ENCODE peak calls at places on chromosomes 3 and 15, in five cellular contexts. O, I, Z, Q and U are unnamed samples.

GRCh38 chr3:172868565-172869172 is 118.1 kb downstream of the ECT2 start:
- DNase-seq in O (no peak), I (no peak), Z (no peak), Q (no peak), U (no peak)

GRCh38 chr3:36244728-36245127 is 135.6 kb upstream of the STAC start:
- DNase-seq in O (no peak), I (no peak), Z (no peak), Q (peak), U (no peak)

GRCh38 chr3:124841517-124841916 is 45.6 kb downstream of the ITGB5 start:
- DNase-seq in O (no peak), I (no peak), Z (no peak), Q (no peak), U (no peak)

GRCh38 chr3:126508539-126508938 is 9.0 kb downstream of the UROC1 start:
- DNase-seq in O (no peak), I (no peak), Z (no peak), Q (no peak), U (no peak)

GRCh38 chr15:70698991-70699390 is 64.4 kb downstream of the UACA start:
- DNase-seq in O (no peak), I (no peak), Z (no peak), Q (peak), U (no peak)

GRCh38 chr3:131454501-131454900 is 48.3 kb downstream of the MRPL3 start:
- DNase-seq in O (no peak), I (no peak), Z (no peak), Q (peak), U (no peak)

GRCh38 chr3:42704136-42704841 is 1.7 kb upstream of the HHATL start:
- DNase-seq in O (no peak), I (no peak), Z (no peak), Q (no peak), U (no peak)

GRCh38 chr15:58761010-58761388 is 10.1 kb upstream of the MINDY2 start:
- DNase-seq in O (no peak), I (no peak), Z (no peak), Q (no peak), U (no peak)

GRCh38 chr3:44659434-44659833 is 10.9 kb downstream of the ZNF35 start:
- DNase-seq in O (no peak), I (no peak), Z (no peak), Q (no peak), U (no peak)

GRCh38 chr3:78287085-78287484 is 1247.2 kb downstream of the ROBO2 start:
- DNase-seq in O (no peak), I (no peak), Z (no peak), Q (peak), U (no peak)

GRCh38 chr15:68640791-68641331 is 62.1 kb downstream of the CORO2B start:
- DNase-seq in O (peak), I (no peak), Z (peak), Q (no peak), U (no peak)

GRCh38 chr3:119779731-119780383 is 2.0 kb upstream of the NR1I2 start:
- DNase-seq in O (no peak), I (no peak), Z (no peak), Q (no peak), U (no peak)

GRCh38 chr3:46517016-46517770 is 19.4 kb downstream of the RTP3 start:
- DNase-seq in O (no peak), I (no peak), Z (no peak), Q (peak), U (no peak)

GRCh38 chr15:92665100-92665555 is 9.6 kb upstream of the FAM174B start:
- DNase-seq in O (no peak), I (no peak), Z (no peak), Q (no peak), U (peak)

GRCh38 chr15:93331545-93332117 is 242.6 kb upstream of the RGMA start:
- DNase-seq in O (no peak), I (no peak), Z (no peak), Q (no peak), U (no peak)

GRCh38 chr3:189772584-189772983 is 141.4 kb downstream of the TP63 start:
- DNase-seq in O (no peak), I (no peak), Z (no peak), Q (peak), U (no peak)

GRCh38 chr15:41798607-41799487 is 24.6 kb downstream of the MAPKBP1 start:
- DNase-seq in O (no peak), I (no peak), Z (peak), Q (no peak), U (no peak)

GRCh38 chr15:75358771-75359536 is 9.5 kb downstream of the MAN2C1 start:
- DNase-seq in O (no peak), I (no peak), Z (no peak), Q (no peak), U (no peak)

GRCh38 chr3:194481525-194482195 is 5.1 kb downstream of the ATP13A3 start:
- DNase-seq in O (no peak), I (no peak), Z (no peak), Q (no peak), U (no peak)

GRCh38 chr3:190432216-190432615 is 17.5 kb downstream of the TMEM207 start:
- DNase-seq in O (no peak), I (no peak), Z (no peak), Q (peak), U (no peak)

GRCh38 chr3:89787995-89788394 is 680.6 kb downstream of the EPHA3 start:
- DNase-seq in O (no peak), I (no peak), Z (no peak), Q (no peak), U (no peak)

GRCh38 chr3:148366743-148367410 is 330.8 kb upstream of the AGTR1 start:
- DNase-seq in O (no peak), I (no peak), Z (no peak), Q (no peak), U (no peak)

GRCh38 chr15:38828031-38828532 is 263.5 kb upstream of the RASGRP1 start:
- DNase-seq in O (no peak), I (no peak), Z (no peak), Q (peak), U (no peak)

GRCh38 chr15:53917109-53917508 is 61.1 kb upstream of the UNC13C start:
- DNase-seq in O (no peak), I (no peak), Z (no peak), Q (no peak), U (no peak)

GRCh38 chr3:123066896-123067688 is at the start of gene PDIA5:
- DNase-seq in O (peak), I (peak), Z (peak), Q (peak), U (peak)

GRCh38 chr3:29465836-29466235 is 185.0 kb downstream of the RBMS3 start:
- DNase-seq in O (no peak), I (no peak), Z (no peak), Q (peak), U (no peak)

GRCh38 chr3:28299705-28300104 is 48.8 kb upstream of the ZCWPW2 start:
- DNase-seq in O (no peak), I (no peak), Z (no peak), Q (no peak), U (no peak)

GRCh38 chr3:112333002-112333385 is at the start of gene CD200:
- DNase-seq in O (peak), I (peak), Z (no peak), Q (peak), U (peak)

GRCh38 chr3:150147776-150148175 is 177.1 kb upstream of the PFN2 start:
- DNase-seq in O (no peak), I (no peak), Z (no peak), Q (peak), U (no peak)

GRCh38 chr3:103662591-103662990 is 1227.8 kb downstream of the ZPLD1 start:
- DNase-seq in O (no peak), I (no peak), Z (no peak), Q (no peak), U (no peak)

GRCh38 chr15:70149667-70150404 is 52.1 kb upstream of the TLE3 start:
- DNase-seq in O (no peak), I (no peak), Z (no peak), Q (peak), U (no peak)

GRCh38 chr3:195834675-195835583 is 23.2 kb upstream of the MUC4 start:
- DNase-seq in O (no peak), I (no peak), Z (no peak), Q (no peak), U (no peak)

GRCh38 chr3:40771112-40771511 is 246.4 kb downstream of the ZNF621 start:
- DNase-seq in O (peak), I (no peak), Z (no peak), Q (no peak), U (no peak)

GRCh38 chr3:159854500-159855124 is 134.0 kb upstream of the IL12A start:
- DNase-seq in O (no peak), I (no peak), Z (no peak), Q (peak), U (no peak)

GRCh38 chr3:126180477-126181397 is at the start of gene ALDH1L1:
- DNase-seq in O (peak), I (no peak), Z (peak), Q (peak), U (peak)

GRCh38 chr3:61172684-61173083 is 78.6 kb downstream of the FHIT start:
- DNase-seq in O (no peak), I (no peak), Z (no peak), Q (no peak), U (no peak)

GRCh38 chr15:22887157-22887951 is 48.9 kb downstream of the NIPA2 start:
- DNase-seq in O (no peak), I (no peak), Z (no peak), Q (peak), U (no peak)

GRCh38 chr3:137121704-137122314 is 164.0 kb downstream of the IL20RB start:
- DNase-seq in O (no peak), I (no peak), Z (peak), Q (peak), U (no peak)

GRCh38 chr15:38176155-38176554 is 76.5 kb upstream of the SPRED1 start:
- DNase-seq in O (no peak), I (no peak), Z (no peak), Q (peak), U (no peak)

GRCh38 chr3:64691051-64691450 is 3.3 kb upstream of the ADAMTS9 start:
- DNase-seq in O (no peak), I (no peak), Z (peak), Q (peak), U (no peak)

GRCh38 chr15:101445562-101446526 is 43.7 kb downstream of the PCSK6 start:
- DNase-seq in O (no peak), I (no peak), Z (no peak), Q (peak), U (peak)
- H3K4me3 ChIP-seq in O (no peak), I (no peak), Z (no peak), Q (no peak), U (no peak)

GRCh38 chr15:98835889-98836288 is 171.7 kb downstream of the PGPEP1L start:
- DNase-seq in O (no peak), I (no peak), Z (no peak), Q (no peak), U (no peak)
- H3K4me3 ChIP-seq in O (no peak), I (no peak), Z (no peak), Q (no peak), U (no peak)

GRCh38 chr15:73387507-73388255 is 18.9 kb upstream of the HCN4 start:
- DNase-seq in O (no peak), I (no peak), Z (no peak), Q (peak), U (no peak)
- H3K4me3 ChIP-seq in O (no peak), I (no peak), Z (no peak), Q (no peak), U (no peak)

GRCh38 chr15:95304116-95304873 is 1026.2 kb upstream of the NR2F2 start:
- DNase-seq in O (no peak), I (no peak), Z (no peak), Q (no peak), U (no peak)
- H3K4me3 ChIP-seq in O (no peak), I (no peak), Z (no peak), Q (no peak), U (peak)

GRCh38 chr3:11716576-11717250 is 73.0 kb upstream of the VGLL4 start:
- DNase-seq in O (no peak), I (no peak), Z (no peak), Q (no peak), U (no peak)
- H3K4me3 ChIP-seq in O (peak), I (no peak), Z (no peak), Q (no peak), U (peak)

DNA sequence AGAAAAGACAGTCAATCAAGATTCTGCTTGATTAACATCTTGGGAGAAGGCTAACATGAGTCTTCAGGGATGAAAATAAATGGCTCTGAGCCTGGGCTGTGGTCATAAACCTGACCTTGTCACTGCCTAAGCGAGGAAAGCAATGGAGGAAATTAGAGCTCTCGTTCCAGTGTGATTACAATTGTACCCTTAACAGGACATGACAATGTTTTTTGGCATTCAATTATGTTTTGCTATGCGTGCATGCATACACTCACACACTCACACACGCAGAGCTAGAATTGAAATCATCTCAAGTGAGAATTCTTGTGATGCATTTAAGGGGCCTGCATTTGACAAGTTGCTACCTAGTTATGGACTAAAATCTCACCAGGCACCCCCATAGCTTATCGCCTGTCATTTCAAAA is 24.1 kb downstream of the ZNF80 start:
- DNase-seq in O (no peak), I (no peak), Z (no peak), Q (peak), U (no peak)
- H3K4me3 ChIP-seq in O (no peak), I (no peak), Z (no peak), Q (peak), U (peak)

GRCh38 chr15:52464040-52464439 is 64.6 kb downstream of the MYO5A start:
- DNase-seq in O (no peak), I (no peak), Z (no peak), Q (no peak), U (no peak)

GRCh38 chr15:52463638-52464037 is 65.0 kb downstream of the MYO5A start:
- DNase-seq in O (no peak), I (no peak), Z (no peak), Q (no peak), U (no peak)

GRCh38 chr15:52466716-52467115 is 62.0 kb downstream of the MYO5A start:
- DNase-seq in O (no peak), I (no peak), Z (no peak), Q (no peak), U (no peak)

GRCh38 chr15:52464478-52464877 is 64.2 kb downstream of the MYO5A start:
- DNase-seq in O (no peak), I (no peak), Z (no peak), Q (no peak), U (no peak)

DNA sequence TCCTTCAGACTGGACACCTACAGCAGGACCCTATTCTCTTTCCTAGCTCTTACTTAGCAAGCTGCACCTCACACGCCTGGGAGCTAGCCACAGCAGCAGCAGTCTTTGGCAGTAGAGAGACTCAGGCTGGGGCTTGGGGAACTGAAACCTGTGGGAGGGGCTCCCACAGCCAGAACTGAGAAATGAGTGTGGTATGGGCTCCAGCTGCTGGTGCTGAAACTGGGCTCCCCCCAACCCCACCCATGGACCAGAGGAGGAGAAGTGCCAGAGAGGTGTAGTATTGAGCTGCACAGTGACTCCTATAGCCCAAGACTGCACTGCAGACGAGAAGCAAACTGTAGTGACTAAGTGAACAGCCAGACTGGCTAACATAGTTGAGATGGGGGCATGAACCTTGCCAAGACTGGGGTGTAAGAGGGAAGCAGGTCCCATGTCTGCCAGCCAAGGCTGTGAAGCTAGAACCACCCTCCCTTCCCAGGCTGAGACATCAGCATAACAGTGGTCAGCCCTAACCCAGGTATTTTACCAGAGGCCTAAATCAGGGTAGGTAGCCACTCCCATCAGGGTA is 62.5 kb downstream of the MYO5A start:
- DNase-seq in O (no peak), I (no peak), Z (peak), Q (no peak), U (peak)
- H3K4me3 ChIP-seq in O (no peak), I (no peak), Z (no peak), Q (no peak), U (no peak)